ENCODE peak calls at places on chromosomes 4 and X, in five cellular contexts. F is effector memory CD4-positive, alpha-beta T cell; Z is Peyer's patch; R is AG04450; U is lung. D is an unnamed sample.

GRCh38 chr4:10115271-10115656 is 1.3 kb downstream of the WDR1 start:
- DNase-seq in Z (peak), U (no peak), F (no peak), R (no peak), D (no peak)

GRCh38 chrX:115561605-115562491 is 874 bp downstream of the PLS3 start:
- DNase-seq in F (no peak), Z (no peak), R (no peak), U (peak), D (no peak)

GRCh38 chr4:24226018-24226417 is 336.2 kb upstream of the PPARGC1A start:
- DNase-seq in R (no peak), F (no peak), Z (no peak), U (no peak), D (no peak)

GRCh38 chrX:82666355-82666754 is 841.7 kb upstream of the POU3F4 start:
- DNase-seq in F (no peak), Z (no peak), U (no peak), R (no peak), D (no peak)

GRCh38 chr4:49036528-49036927 is 50.5 kb downstream of the CWH43 start:
- DNase-seq in F (no peak), U (no peak), R (no peak), Z (no peak), D (no peak)

GRCh38 chr4:151169223-151169622 is 69.8 kb downstream of the RPS3A start:
- DNase-seq in U (peak), R (peak), F (no peak), Z (peak), D (no peak)

GRCh38 chrX:77003956-77004355 is 443.2 kb upstream of the FGF16 start:
- DNase-seq in F (no peak), R (no peak), U (no peak), Z (no peak), D (no peak)

GRCh38 chr4:83734576-83734975 is 198.7 kb downstream of the GPAT3 start:
- DNase-seq in F (no peak), R (no peak), U (no peak), Z (no peak), D (no peak)

GRCh38 chr4:187215438-187215837 is 491.8 kb upstream of the FAT1 start:
- DNase-seq in Z (no peak), F (no peak), U (no peak), R (no peak), D (no peak)

GRCh38 chrX:114267127-114267526 is 316.8 kb upstream of the HTR2C start:
- DNase-seq in R (no peak), Z (no peak), U (no peak), F (no peak), D (no peak)

DNA sequence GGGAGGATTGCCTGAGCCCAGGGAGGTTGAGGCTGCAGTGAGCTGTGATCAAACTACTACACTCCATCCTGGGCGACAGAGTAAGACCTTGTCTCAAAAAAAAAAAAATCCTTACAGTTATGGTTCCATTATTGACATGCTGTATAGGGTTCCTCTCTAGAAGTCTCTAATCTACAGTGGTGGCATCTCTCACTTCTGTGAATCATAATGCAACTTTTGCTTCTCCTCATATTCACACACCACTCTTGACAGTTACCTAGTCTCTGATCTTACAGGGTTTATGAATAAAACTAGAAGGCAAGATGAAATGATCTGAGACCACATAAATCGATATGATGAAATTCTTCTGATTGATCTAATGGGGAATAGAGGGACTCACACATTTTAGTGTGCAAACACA is 40.6 kb downstream of the DOCK11 start:
- DNase-seq in R (no peak), F (no peak), Z (no peak), U (no peak), D (no peak)
- H3K27ac ChIP-seq in R (no peak), F (peak), Z (no peak), U (no peak), D (peak)

GRCh38 chr4:65773636-65774035 is 103.3 kb upstream of the EPHA5 start:
- DNase-seq in F (no peak), R (no peak), U (no peak), Z (no peak), D (no peak)
- H3K27ac ChIP-seq in F (no peak), R (no peak), U (no peak), Z (no peak), D (no peak)

GRCh38 chr4:3077796-3078195 is 3.3 kb downstream of the HTT start:
- DNase-seq in Z (peak), R (no peak), F (no peak), U (no peak), D (no peak)
- H3K27ac ChIP-seq in Z (peak), R (no peak), F (no peak), U (no peak), D (no peak)

GRCh38 chr4:15703439-15703838 is 574 bp downstream of the BST1 start:
- DNase-seq in Z (no peak), U (no peak), F (no peak), R (no peak), D (no peak)
- H3K27ac ChIP-seq in Z (no peak), U (no peak), F (no peak), R (no peak), D (no peak)

DNA sequence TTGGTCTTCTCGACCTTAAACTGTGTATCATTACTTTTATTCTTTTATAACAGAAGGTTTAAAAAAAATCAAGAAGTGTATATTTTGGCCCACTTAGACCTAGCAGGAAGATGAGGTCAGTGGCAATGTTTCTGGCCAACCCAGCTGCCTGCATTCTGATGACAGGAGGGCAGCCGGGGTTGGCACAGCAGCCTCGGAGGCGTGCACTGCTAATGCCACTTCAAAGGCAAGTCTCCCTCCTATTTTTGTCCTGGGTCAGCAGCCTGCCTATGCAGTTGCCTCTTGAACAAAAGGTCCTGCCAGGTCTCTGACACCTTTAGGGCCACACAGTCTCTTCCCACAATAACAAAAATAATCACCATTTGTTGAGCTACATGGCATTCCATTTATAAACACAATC is 89.4 kb upstream of the MYOZ2 start:
- DNase-seq in R (no peak), Z (no peak), F (no peak), U (peak), D (no peak)
- H3K27ac ChIP-seq in R (no peak), Z (no peak), F (no peak), U (peak), D (no peak)

GRCh38 chr4:78268607-78269006 is 211.5 kb downstream of the FRAS1 start:
- DNase-seq in U (no peak), F (no peak), R (no peak), Z (no peak), D (no peak)

GRCh38 chr4:78265006-78265405 is 207.9 kb downstream of the FRAS1 start:
- DNase-seq in Z (no peak), F (no peak), R (no peak), U (no peak), D (no peak)

DNA sequence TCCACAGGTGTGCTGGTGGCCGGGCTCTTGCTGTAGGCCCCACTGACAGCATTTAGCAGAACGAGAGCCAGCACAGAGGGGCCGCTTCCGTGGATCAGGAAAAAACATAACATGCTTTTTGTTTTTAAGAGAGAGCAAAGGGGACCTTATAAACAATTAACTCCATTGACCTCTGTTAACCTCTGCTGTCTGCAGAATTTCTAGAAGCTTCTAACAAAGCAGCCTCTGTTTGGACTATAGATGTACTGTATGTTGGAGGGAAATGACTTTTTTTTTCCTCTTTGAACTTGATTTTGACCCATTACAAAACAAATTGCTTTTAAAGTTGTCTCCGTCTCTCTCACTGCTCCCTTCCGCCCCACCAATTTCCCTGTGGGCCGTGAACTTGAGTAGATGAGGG is 210.7 kb downstream of the FRAS1 start:
- DNase-seq in U (no peak), F (no peak), Z (no peak), R (no peak), D (no peak)
- H3K27ac ChIP-seq in U (no peak), F (no peak), Z (no peak), R (no peak), D (no peak)